ENCODE peak calls at places on chromosomes 5 and 9, in six cellular contexts. Z, B, J, Y, N and F are unnamed samples.

GRCh38 chr9:123000371-123001068 is 32.9 kb upstream of the GPR21 start:
- DNase-seq in J (no peak), Y (no peak), N (peak; percentile 21), B (no peak), Z (no peak), F (no peak)

GRCh38 chr5:177508837-177509236 is 789 bp downstream of the DOK3 start:
- DNase-seq in N (peak; percentile 83), Y (no peak), B (no peak), J (no peak), Z (no peak), F (peak; percentile 72)

GRCh38 chr5:158691576-158691975 is 408.1 kb downstream of the EBF1 start:
- DNase-seq in J (no peak), Z (no peak), B (no peak), N (no peak), Y (no peak), F (no peak)

GRCh38 chr5:40386293-40386692 is 293.4 kb upstream of the PTGER4 start:
- DNase-seq in Z (no peak), N (no peak), J (no peak), Y (peak; percentile 62), B (no peak), F (peak; percentile 73)

GRCh38 chr5:147472669-147473131 is 37.2 kb downstream of the DPYSL3 start:
- DNase-seq in N (no peak), Z (no peak), B (peak; percentile 74), J (no peak), Y (no peak), F (no peak)

GRCh38 chr5:134592141-134592746 is 40.4 kb downstream of the SAR1B start:
- DNase-seq in N (peak; percentile 22), J (peak; percentile 54), Y (no peak), Z (no peak), B (no peak), F (no peak)

GRCh38 chr5:143404416-143405062 is 1.1 kb upstream of the NR3C1 start:
- DNase-seq in N (peak; percentile 86), B (peak; percentile 77), J (no peak), Y (no peak), Z (peak; percentile 28), F (peak; percentile 66)

GRCh38 chr5:132475939-132476852 is 14.4 kb downstream of the IRF1 start:
- DNase-seq in J (no peak), N (no peak), Z (peak; percentile 83), B (no peak), Y (no peak), F (no peak)

GRCh38 chr5:53965459-53965858 is 344.9 kb downstream of the ARL15 start:
- DNase-seq in N (no peak), Y (no peak), Z (no peak), J (no peak), B (no peak), F (no peak)
- TF ChIP-seq GABPA in N (no peak), Y (no peak), Z (no peak), J (no peak), B (no peak), F (no peak)

GRCh38 chr9:91815896-91816295 is 134.1 kb downstream of the ROR2 start:
- DNase-seq in B (no peak), N (no peak), Y (no peak), J (no peak), Z (no peak), F (no peak)

GRCh38 chr9:91814681-91815212 is 135.3 kb downstream of the ROR2 start:
- DNase-seq in J (no peak), B (no peak), Z (no peak), Y (no peak), N (no peak), F (no peak)

GRCh38 chr9:91817106-91817492 is 132.9 kb downstream of the ROR2 start:
- DNase-seq in Y (no peak), B (no peak), J (no peak), N (no peak), Z (no peak), F (no peak)

GRCh38 chr9:91817493-91818225 is 132.4 kb downstream of the ROR2 start:
- DNase-seq in J (no peak), N (no peak), Y (no peak), Z (no peak), B (no peak), F (no peak)

DNA sequence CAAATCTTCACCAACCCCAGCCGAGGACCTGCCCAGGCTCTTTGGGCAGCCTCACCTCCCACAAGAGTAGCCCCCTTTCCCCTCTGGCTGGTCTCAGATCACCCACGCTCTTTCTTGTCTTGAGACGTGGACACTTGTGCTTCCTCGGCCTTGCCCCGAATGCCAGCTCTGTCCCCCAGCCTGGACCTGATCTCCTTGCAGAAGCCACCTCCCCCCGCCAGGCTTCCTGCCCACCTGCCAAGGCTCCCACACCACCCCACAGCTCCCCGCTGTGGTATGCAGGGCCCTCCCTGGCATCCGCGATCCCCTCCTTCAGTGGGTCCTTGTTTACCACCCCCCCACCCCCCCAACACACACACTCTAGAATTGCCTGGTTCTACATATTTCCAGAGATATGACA is 133.7 kb downstream of the ROR2 start:
- DNase-seq in Z (no peak), Y (no peak), N (no peak), J (no peak), B (no peak), F (no peak)
- H3K27ac ChIP-seq in Z (no peak overlapping the region), Y (no peak overlapping the region), N (no peak overlapping the region), J (no peak overlapping the region), B (no peak overlapping the region), F (no peak overlapping the region)

GRCh38 chr5:150142800-150143724 is 12.6 kb downstream of the PDGFRB start:
- DNase-seq in B (peak; percentile 68), N (peak; percentile 72), J (no peak), Z (peak; percentile 91), Y (no peak), F (no peak)

GRCh38 chr5:150143725-150144058 is 12.0 kb downstream of the PDGFRB start:
- DNase-seq in J (no peak), Y (no peak), B (no peak), N (no peak), Z (no peak), F (no peak)

GRCh38 chr5:150146235-150146634 is 9.4 kb downstream of the PDGFRB start:
- DNase-seq in N (no peak), J (no peak), Y (no peak), B (no peak), Z (no peak), F (no peak)

GRCh38 chr5:150144876-150145275 is 10.8 kb downstream of the PDGFRB start:
- DNase-seq in Y (no peak), Z (no peak), B (no peak), J (no peak), N (no peak), F (no peak)

DNA sequence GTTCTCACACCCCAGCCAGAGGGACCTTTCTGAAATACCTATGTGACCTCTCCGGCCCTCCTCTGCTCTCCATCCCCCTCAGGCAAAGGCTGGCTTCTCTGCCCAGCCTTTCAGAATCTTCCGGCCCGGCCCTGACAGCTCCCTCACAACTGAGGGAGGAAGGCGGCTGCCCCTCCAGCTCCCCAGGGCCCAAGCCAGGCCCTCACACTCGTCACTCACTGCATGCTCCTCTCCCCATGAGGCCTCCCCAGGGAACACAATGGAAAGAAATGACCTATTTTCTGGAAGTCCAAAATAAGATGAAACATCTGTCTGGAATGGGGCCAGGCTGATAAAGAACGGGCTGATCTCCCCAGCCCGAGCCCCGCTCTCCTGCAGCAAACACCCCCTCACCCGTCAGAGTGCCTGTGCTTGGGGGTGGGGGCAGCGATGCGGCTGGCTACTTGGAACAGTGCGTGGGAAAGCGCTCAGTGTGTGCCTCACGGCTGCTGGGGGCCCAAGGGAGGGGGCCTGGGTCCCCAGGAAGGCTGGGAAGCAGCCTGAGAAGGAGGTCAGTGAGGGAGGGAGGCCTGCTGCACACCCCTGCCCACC is 11.3 kb downstream of the PDGFRB start:
- DNase-seq in B (peak; percentile 80), Y (no peak), N (peak; percentile 52), Z (no peak), J (no peak), F (no peak)
- TF ChIP-seq GABPA in B (no peak), Y (no peak), N (no peak), Z (no peak), J (no peak), F (no peak)

GRCh38 chr5:150122536-150123481 is 32.8 kb downstream of the PDGFRB start:
- DNase-seq in N (no peak), B (no peak), J (no peak), Z (no peak), Y (no peak), F (no peak)
- H3K27ac ChIP-seq in N (no peak overlapping the region), B (no peak overlapping the region), J (no peak overlapping the region), Z (no peak overlapping the region), Y (no peak overlapping the region), F (no peak overlapping the region)

GRCh38 chr5:54743997-54744788 is 226.6 kb downstream of the SNX18 start:
- DNase-seq in Y (peak; percentile 45), J (no peak), Z (peak; percentile 5), B (no peak), N (peak; percentile 92), F (peak; percentile 12)
- TF ChIP-seq GABPA in Y (no peak), J (no peak), Z (no peak), B (no peak), N (peak; percentile 65), F (no peak)

DNA sequence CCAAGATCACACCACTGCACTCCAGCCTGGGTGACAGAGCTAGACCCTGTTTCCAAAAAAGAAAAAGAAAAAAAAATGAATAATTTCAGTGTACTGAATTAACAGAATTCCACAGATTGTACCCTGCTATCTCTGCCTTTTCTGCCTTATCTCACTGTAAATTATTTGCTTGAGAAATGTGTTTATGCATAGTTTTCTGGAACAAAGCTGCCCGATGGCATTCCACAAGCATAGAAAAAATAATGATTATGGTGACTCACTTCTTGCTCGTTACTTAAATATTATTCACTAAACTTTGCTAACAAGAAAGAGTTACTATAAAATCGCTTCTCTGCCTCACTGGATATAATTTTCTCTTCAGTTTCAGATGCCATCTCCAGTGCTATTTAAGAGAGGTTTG is 88.7 kb upstream of the FAM169A start:
- DNase-seq in Y (no peak), J (no peak), B (no peak), Z (peak; percentile 51), N (no peak), F (no peak)
- H3K27ac ChIP-seq in Y (no peak overlapping the region), J (no peak overlapping the region), B (no peak overlapping the region), Z (peak overlapping the region; percentile 52), N (no peak overlapping the region), F (no peak overlapping the region)

DNA sequence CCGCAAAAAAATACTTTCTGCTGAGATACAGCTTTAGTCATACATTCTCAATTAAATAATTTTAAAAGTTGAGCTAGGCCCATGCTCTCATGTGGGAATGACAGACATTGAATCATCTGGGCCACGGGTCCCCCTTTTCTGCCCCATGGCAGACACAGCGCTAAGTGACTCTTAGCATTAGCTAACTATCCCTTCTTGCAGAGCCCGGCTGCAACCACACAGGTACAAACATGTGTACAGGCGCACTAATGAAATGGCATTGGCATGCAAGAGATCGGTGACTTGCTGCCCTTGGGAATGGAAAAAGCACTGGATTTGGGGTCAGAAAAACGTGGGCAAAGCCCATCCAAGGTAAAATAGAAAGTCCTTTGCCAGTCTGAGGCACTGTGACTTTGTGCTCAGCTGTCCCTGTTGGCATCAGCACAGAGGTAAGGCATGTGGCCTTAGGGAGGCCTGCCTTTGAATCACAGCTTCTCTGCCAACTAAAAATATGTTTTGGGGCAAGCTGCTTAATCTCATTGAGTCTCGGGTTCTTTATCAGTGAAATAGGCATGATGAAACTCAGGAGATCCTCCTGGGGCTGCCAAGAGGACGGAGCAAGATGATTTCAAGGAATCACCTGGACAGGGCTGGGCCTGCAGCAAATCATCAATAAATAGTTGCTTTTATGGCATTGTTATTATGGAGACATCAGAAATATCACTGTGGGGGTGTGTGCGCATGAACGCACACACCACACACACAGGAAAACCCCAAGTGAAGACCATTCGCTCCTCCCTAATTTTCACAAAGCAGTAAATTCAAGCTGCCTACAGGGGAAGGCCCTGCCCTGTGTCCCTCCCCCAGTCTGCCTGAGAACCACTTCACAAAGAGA is 54.2 kb downstream of the WHRN start:
- DNase-seq in N (no peak), B (no peak), Y (peak; percentile 11), Z (no peak), J (no peak), F (no peak)
- TF ChIP-seq GABPA in N (no peak), B (no peak), Y (no peak), Z (no peak), J (no peak), F (no peak)